ENCODE peak calls at places on chromosomes 4 and X, in four cellular contexts. M, W, A and J are unnamed samples.

GRCh38 chr4:152514356-152514755 is 21.5 kb downstream of the FBXW7 start:
- DNase-seq in M (no peak), A (no peak), W (no peak), J (no peak)

GRCh38 chr4:185421366-185422124 is 4.2 kb downstream of the UFSP2 start:
- DNase-seq in M (no peak), W (peak), A (peak), J (peak)

GRCh38 chrX:104318330-104319009 is 63.7 kb upstream of the ESX1 start:
- DNase-seq in W (peak), A (no peak), M (peak), J (no peak)

GRCh38 chr4:39825741-39826231 is 127.8 kb downstream of the UBE2K start:
- DNase-seq in A (no peak), M (no peak), W (peak), J (no peak)

GRCh38 chrX:69299271-69299670 is 134.0 kb upstream of the PJA1 start:
- DNase-seq in W (no peak), A (no peak), M (no peak), J (no peak)

GRCh38 chr4:48722509-48723446 is 57.3 kb downstream of the FRYL start:
- DNase-seq in M (no peak), A (no peak), W (peak), J (no peak)

GRCh38 chr4:183011213-183011907 is 87.7 kb upstream of the WWC2 start:
- DNase-seq in A (no peak), M (no peak), W (no peak), J (no peak)

GRCh38 chr4:72744103-72744725 is 175.2 kb upstream of the ADAMTS3 start:
- DNase-seq in M (no peak), W (peak), A (no peak), J (no peak)

GRCh38 chrX:39910651-39911050 is 187.1 kb downstream of the BCOR start:
- DNase-seq in M (no peak), A (no peak), W (no peak), J (no peak)

GRCh38 chrX:95949588-95949987 is 735.1 kb upstream of the DIAPH2 start:
- DNase-seq in A (no peak), W (no peak), M (no peak), J (no peak)

GRCh38 chr4:19123681-19124080 is 1102.1 kb upstream of the LCORL start:
- DNase-seq in M (no peak), A (no peak), W (no peak), J (no peak)

GRCh38 chr4:78014889-78015886 is 41.9 kb upstream of the FRAS1 start:
- DNase-seq in M (no peak), A (no peak), W (no peak), J (no peak)

GRCh38 chr4:40888916-40889315 is 139.2 kb downstream of the NSUN7 start:
- DNase-seq in A (no peak), W (no peak), M (no peak), J (no peak)

GRCh38 chr4:161317000-161317399 is 846.8 kb downstream of the FSTL5 start:
- DNase-seq in M (no peak), A (no peak), W (no peak), J (no peak)

GRCh38 chrX:31099536-31100090 is 27.8 kb upstream of the FTHL17 start:
- DNase-seq in M (no peak), W (no peak), A (no peak), J (no peak)

GRCh38 chr4:180058731-180059215 is 2184.4 kb upstream of the TENM3 start:
- DNase-seq in A (no peak), W (peak), M (no peak), J (no peak)

GRCh38 chrX:29862126-29862664 is 353.2 kb upstream of the MAGEB2 start:
- DNase-seq in W (no peak), M (no peak), A (no peak), J (no peak)

GRCh38 chrX:32170481-32170880 is 1040.9 kb downstream of the DMD start:
- DNase-seq in W (no peak), M (no peak), A (no peak), J (no peak)

GRCh38 chrX:153882086-153882498 is 3.9 kb downstream of the L1CAM start:
- DNase-seq in A (no peak), M (no peak), W (no peak), J (no peak)

GRCh38 chr4:95660719-95661118 is 111.9 kb upstream of the UNC5C start:
- DNase-seq in A (no peak), M (no peak), W (no peak), J (no peak)

GRCh38 chr4:165461176-165461835 is 82.5 kb downstream of the CPE start:
- DNase-seq in M (no peak), W (peak), A (peak), J (peak)

GRCh38 chrX:129876734-129877395 is 29.1 kb upstream of the UTP14A start:
- DNase-seq in A (no peak), W (peak), M (no peak), J (peak)

GRCh38 chrX:71577682-71578081 is 555 bp upstream of the GCNA start:
- DNase-seq in W (no peak), A (no peak), M (no peak), J (no peak)

GRCh38 chrX:48826135-48826875 is at the start of gene ERAS:
- DNase-seq in M (no peak), A (no peak), W (no peak), J (no peak)

GRCh38 chrX:48826876-48827653 is 752 bp downstream of the ERAS start:
- DNase-seq in W (no peak), A (no peak), M (no peak), J (no peak)

GRCh38 chrX:48829016-48829735 is 2.9 kb downstream of the ERAS start:
- DNase-seq in W (no peak), A (no peak), M (no peak), J (no peak)

GRCh38 chrX:48824066-48824465 is 2.2 kb upstream of the ERAS start:
- DNase-seq in A (no peak), W (no peak), M (no peak), J (no peak)

GRCh38 chrX:48827654-48827968 is 1.3 kb downstream of the ERAS start:
- DNase-seq in M (no peak), W (no peak), A (no peak), J (no peak)
- H3K4me3 ChIP-seq in M (no peak), W (no peak), A (no peak), J (no peak)

DNA sequence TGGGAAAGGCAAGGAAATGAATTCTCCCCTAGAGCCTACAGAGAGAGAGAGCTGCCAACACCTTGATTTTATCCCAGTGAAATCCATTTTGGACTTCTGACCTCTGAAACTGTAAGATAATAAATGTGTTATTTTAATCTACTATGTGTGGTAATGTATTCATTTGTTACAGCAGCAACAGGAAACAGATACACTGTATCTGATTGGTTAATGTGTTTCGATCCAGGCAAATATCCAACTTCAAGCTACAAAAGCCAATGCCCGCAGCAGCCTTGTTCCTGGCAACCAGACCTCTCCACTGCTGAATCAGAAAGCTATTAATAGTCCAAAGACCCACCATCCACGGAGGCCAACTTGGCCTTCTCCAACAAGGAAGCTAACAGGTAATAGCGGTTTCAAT is 318.1 kb downstream of the PTTG2 start:
- DNase-seq in A (no peak), W (no peak), M (no peak), J (no peak)
- TF ChIP-seq CTCF in A (no peak), W (no peak), M (no peak), J (no peak)

DNA sequence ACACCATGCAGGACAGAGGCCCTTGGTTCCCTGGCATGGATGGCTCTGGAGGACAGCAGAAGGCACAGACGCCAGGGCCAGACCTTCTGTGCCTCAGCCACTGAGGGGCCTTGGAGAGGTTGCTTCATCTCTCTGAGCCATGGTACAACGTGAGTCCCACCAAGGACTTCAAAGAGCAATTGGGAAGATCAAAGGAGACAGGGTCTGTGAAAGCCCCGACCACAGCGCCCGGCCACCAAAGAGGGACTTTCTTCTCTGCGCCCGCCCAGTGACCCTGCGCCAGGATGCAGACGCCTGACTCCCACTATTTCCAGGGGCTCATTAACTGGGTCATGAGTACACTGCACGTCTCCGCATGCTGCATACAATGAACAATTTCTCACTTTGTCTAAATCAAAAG is 174.0 kb downstream of the AFAP1 start:
- DNase-seq in M (no peak), A (no peak), W (no peak), J (no peak)
- H3K4me3 ChIP-seq in M (no peak), A (no peak), W (no peak), J (no peak)

DNA sequence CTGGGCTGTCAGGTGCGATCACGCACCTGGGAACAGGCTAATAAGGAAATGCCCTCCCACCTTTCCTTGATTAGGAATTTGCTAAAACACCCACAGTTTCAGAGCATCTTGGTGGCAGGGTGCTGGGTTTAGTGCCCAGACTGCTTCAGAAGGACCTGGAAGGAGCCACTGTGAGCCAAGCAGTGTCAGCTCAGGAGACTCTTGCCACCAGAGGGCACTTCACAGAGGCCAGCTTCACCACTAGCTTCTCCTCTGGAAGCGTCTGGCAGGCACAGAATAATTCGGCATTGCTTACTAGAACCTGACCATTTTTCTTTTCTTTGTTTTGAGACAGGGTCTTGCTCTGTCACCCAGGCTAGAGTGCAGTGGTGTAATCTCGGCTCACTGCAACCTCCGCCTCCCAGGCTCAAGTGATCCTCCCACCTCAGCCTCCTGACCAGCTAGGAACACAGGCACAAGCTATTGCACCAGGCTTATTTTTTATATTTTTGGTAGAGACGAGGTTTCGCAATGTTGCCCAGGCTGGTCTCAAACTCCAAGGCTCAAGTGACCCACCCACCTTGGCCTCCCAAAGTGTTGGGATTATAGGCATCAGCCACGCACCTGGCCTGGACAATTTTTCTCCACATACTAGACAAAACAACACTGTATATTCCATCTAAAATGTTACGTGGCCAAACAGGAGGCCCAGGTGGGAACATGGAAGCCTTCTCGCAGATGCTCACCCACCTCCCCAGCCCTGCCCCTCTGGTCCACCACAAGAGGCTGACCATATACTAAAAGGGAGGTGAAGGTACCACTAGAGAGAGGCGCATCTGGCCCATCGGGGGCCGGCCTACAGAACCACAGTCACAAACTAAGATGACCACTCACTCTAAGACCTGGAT is 14.1 kb downstream of the NOP14 start:
- DNase-seq in M (peak), A (no peak), W (no peak), J (no peak)
- TF ChIP-seq CTCF in M (no peak), A (peak), W (peak), J (peak)

GRCh38 chr4:73870260-73870659 is 1.1 kb downstream of the CXCL1 start:
- DNase-seq in W (no peak), M (peak), A (no peak), J (no peak)
- H3K4me3 ChIP-seq in W (peak), M (peak), A (no peak), J (no peak)